ENCODE peak calls at places on chromosomes 13 and 19, in ten cellular contexts. X is bronchial epithelial cell, B is adrenal gland, D is stomach, G is lower leg skin, F is colonic mucosa, Q is retinal pigment epithelial cell, S is AG09309, N is thyroid gland, Y is cardiac muscle cell. R is an unnamed sample.

GRCh38 chr13:99320693-99321481 is 13.7 kb upstream of the GPR183 start:
- DNase-seq in X (peak; percentile 84), B (no peak), D (no peak), G (no peak), F (no peak), Q (peak; percentile 85), S (peak; percentile 72), N (no peak), Y (no peak), R (peak; percentile 83)

GRCh38 chr13:110001622-110002275 is 215.4 kb upstream of the IRS2 start:
- DNase-seq in X (peak; percentile 46), B (no peak), D (no peak), G (no peak), F (no peak), Q (no peak), S (no peak), N (no peak), Y (no peak), R (peak; percentile 29)

GRCh38 chr13:100214886-100215285 is 126.0 kb downstream of the PCCA start:
- DNase-seq in X (peak; percentile 89), B (no peak), D (no peak), G (no peak), F (no peak), Q (peak; percentile 54), S (no peak), N (no peak), Y (no peak), R (peak; percentile 81)

GRCh38 chr19:789473-790052 is 7.7 kb upstream of the PTBP1 start:
- DNase-seq in X (no peak), B (no peak), D (no peak), G (peak; percentile 90), F (no peak), Q (no peak), S (no peak), N (no peak), Y (peak; percentile 54), R (no peak)

GRCh38 chr19:1107655-1108261 is 4.0 kb downstream of the GPX4 start:
- DNase-seq in X (no peak), B (no peak), D (no peak), G (no peak), F (no peak), Q (no peak), S (no peak), N (no peak), Y (no peak), R (no peak)

GRCh38 chr13:73394066-73394465 is 335.3 kb downstream of the KLF5 start:
- DNase-seq in X (peak; percentile 81), B (no peak), D (no peak), G (no peak), F (no peak), Q (no peak), S (no peak), N (no peak), Y (no peak), R (peak; percentile 63)

GRCh38 chr13:30872195-30872594 is 33.9 kb upstream of the MEDAG start:
- DNase-seq in X (no peak), B (no peak), D (no peak), G (no peak), F (no peak), Q (no peak), S (no peak), N (no peak), Y (no peak), R (no peak)

GRCh38 chr19:28359819-28360414 is 853.0 kb downstream of the UQCRFS1 start:
- DNase-seq in X (no peak), B (no peak), D (no peak), G (no peak), F (no peak), Q (no peak), S (no peak), N (no peak), Y (no peak), R (no peak)

GRCh38 chr19:47020992-47021496 is 1.4 kb downstream of the NPAS1 start:
- DNase-seq in X (no peak), B (no peak), D (no peak), G (no peak), F (no peak), Q (no peak), S (no peak), N (no peak), Y (no peak), R (no peak)

DNA sequence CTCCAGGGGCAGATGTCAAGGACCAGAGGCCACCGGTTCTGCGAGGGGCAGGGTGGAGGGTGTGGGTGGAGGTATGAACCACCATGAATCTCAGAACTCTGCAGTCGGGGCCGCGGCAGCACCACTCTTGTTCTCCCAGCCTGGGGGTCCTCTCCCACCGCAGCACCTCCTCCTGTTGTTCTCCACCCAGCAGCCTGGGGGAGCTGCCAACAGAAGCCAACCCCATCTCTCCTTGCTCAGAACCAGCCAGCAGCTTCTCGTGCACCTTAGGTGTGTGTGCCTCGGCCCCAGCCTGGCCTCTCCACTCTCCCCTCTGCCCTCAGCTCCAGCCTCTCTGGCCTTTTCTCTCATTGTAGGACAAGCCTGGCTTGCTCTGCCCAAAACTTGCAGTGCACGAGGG is 31.9 kb upstream of the CCNE1 start:
- DNase-seq in X (no peak), B (no peak), D (no peak), G (no peak), F (no peak), Q (no peak), S (no peak), N (no peak), Y (peak; percentile 7), R (no peak)
- TF ChIP-seq CTCF in X (no peak), B (no peak), D (no peak), G (no peak), F (no peak), Q (no peak), S (no peak), N (no peak), Y (no peak), R (no peak)

GRCh38 chr19:18594096-18594823 is 5.7 kb downstream of the REX1BD start:
- DNase-seq in X (peak; percentile 32), B (peak; percentile 75), D (peak; percentile 80), G (peak; percentile 95), F (peak; percentile 73), Q (peak; percentile 34), S (no peak), N (peak; percentile 79), Y (peak; percentile 92), R (peak; percentile 70)
- H3K4me3 ChIP-seq in X (peak overlapping the region; percentile 25), B (no peak overlapping the region), D (peak overlapping the region; percentile 48), G (no peak overlapping the region), F (peak overlapping the region; percentile 19), Q (peak overlapping the region; percentile 27), S (peak overlapping the region; percentile 50), N (no peak overlapping the region), Y (peak overlapping the region; percentile 28), R (peak overlapping the region; percentile 26)

DNA sequence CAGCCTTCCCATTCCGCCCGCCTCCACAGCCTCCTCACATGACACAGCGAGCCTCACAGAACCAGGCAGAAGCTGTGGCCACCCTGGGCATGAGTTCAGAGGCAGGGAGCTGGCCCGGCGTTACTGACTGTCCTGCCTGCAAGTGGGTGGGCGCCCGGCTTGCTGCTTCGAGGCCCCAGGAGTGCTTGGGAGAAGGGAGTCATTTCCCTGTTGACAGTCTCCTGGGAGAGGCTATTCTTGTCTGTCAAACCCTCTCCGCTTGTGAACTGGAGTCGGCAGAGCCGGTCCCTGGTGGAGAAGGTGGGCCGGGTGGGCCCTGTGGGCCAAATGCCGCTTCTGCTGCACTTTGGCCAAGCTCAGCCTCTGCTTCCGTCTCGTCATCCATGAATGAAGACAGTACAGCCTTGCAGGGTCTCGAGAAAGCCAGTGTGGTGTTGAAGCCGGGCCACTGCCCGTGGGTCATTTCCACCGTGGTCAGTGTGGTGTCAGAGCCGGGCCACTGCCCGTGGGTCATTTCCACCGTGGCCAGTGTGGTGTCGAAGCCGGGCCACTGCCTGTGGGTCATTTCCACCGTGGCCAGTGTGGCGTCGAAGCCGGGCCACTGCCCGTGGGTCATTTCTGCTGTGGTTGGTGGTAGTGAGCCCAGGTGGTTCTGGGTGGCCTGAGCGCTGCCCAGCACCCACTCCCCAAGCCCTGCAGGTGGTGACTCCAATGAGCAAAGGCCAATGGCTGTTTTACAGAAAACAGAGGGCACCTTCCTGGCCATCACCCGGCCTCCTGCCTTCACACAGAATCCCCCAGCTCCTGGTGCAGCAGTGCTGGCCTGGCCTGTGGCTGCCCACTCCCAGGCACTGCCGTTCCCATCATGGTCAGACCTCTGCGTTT is 13.5 kb upstream of the F7 start:
- DNase-seq in X (no peak), B (no peak), D (no peak), G (no peak), F (no peak), Q (no peak), S (no peak), N (no peak), Y (no peak), R (no peak)
- TF ChIP-seq CTCF in X (no peak), B (no peak), D (no peak), G (no peak), F (no peak), Q (no peak), S (no peak), N (no peak), Y (no peak), R (no peak)

DNA sequence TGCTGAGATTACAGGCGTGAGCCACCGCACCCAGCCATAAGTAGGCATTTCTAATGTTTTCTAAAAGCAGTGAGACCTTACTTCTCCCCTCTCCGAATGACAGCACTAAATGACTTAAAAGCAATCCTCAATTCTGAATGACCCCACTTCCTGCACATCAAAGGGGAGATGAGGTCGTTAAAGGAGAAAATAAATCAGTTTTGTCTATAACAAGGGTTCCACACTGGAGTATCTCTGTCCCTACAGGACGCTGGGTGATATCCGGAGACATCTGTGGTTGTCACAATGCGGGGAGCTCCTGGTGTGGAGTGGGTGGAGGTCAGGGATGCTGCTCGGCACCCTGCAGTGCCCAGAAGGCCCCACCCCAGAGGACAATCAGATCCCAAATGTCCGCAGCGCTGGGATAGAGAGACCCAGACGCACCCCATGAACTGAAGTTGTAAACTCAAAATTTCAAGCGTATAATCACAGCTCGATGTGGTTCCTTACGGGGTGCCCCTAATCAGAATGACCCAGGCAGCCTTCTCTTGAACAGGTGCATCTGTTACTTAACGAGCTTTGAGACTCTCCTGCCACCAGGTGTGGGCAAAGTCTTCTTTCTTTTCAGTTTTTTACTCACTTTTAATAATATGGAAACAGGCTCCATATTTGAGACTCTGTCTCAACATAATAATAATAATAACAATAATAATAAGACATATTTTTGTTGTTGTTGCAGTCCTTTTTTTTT is 2.9 kb downstream of the GNG7 start:
- DNase-seq in X (no peak), B (no peak), D (no peak), G (no peak), F (no peak), Q (no peak), S (no peak), N (no peak), Y (no peak), R (no peak)
- H3K4me3 ChIP-seq in X (no peak overlapping the region), B (no peak overlapping the region), D (no peak overlapping the region), G (no peak overlapping the region), F (no peak overlapping the region), Q (no peak overlapping the region), S (no peak overlapping the region), N (no peak overlapping the region), Y (no peak overlapping the region), R (no peak overlapping the region)

GRCh38 chr19:48636859-48637448 is at the start of gene DBP:
- DNase-seq in X (no peak), B (no peak), D (peak; percentile 45), G (peak; percentile 94), F (no peak), Q (no peak), S (no peak), N (peak; percentile 83), Y (peak; percentile 69), R (no peak)
- TF ChIP-seq CTCF in X (peak; percentile 42), B (peak; percentile 14), D (no peak), G (no peak), F (no peak), Q (peak; percentile 31), S (peak; percentile 12), N (no peak), Y (peak; percentile 10), R (no peak)

R was measured in epithelial cell of esophagus.